ENCODE peak calls at places on chromosomes 16 and 17, in five cellular contexts. S is uterus; K is CD4-positive, alpha-beta T cell; P is GM12878; U is fibroblast of lung. N is an unnamed sample.

GRCh38 chr17:38898291-38898679 is 27.1 kb upstream of the LASP1NB start:
- DNase-seq in P (no peak), S (no peak), K (no peak), U (no peak), N (no peak)

GRCh38 chr16:68028996-68029395 is 5.9 kb downstream of the DUS2 start:
- DNase-seq in K (no peak), S (no peak), P (no peak), U (no peak), N (no peak)

GRCh38 chr16:68360547-68360946 is 49.7 kb downstream of the PRMT7 start:
- DNase-seq in U (no peak), S (no peak), K (no peak), P (no peak), N (no peak)

GRCh38 chr17:49157784-49158183 is 25.2 kb downstream of the B4GALNT2 start:
- DNase-seq in S (no peak), U (no peak), K (no peak), P (no peak), N (no peak)

GRCh38 chr16:65855171-65856145 is 511.0 kb upstream of the CDH5 start:
- DNase-seq in U (no peak), P (no peak), K (no peak), S (no peak), N (no peak)

GRCh38 chr17:76022973-76023899 is 3.9 kb downstream of the EVPL start:
- DNase-seq in U (no peak), S (no peak), P (no peak), K (no peak), N (no peak)

GRCh38 chr17:83083368-83084201 is 4.2 kb downstream of the METRNL start:
- DNase-seq in S (peak), P (no peak), U (peak), K (no peak), N (no peak)

GRCh38 chr17:76996741-76997694 is 128.8 kb downstream of the MGAT5B start:
- DNase-seq in P (no peak), S (no peak), U (no peak), K (no peak), N (no peak)

GRCh38 chr16:70331588-70332358 is 14.9 kb upstream of the DDX19A start:
- DNase-seq in S (no peak), P (no peak), U (no peak), K (no peak), N (no peak)

GRCh38 chr17:4230142-4230541 is 33.6 kb downstream of the ANKFY1 start:
- DNase-seq in K (no peak), U (peak), S (peak), P (no peak), N (peak)

GRCh38 chr16:17696696-17697095 is 225.9 kb upstream of the XYLT1 start:
- DNase-seq in P (no peak), U (no peak), S (no peak), K (no peak), N (no peak)

GRCh38 chr17:79465011-79466006 is 145.5 kb downstream of the RBFOX3 start:
- DNase-seq in U (no peak), K (no peak), P (no peak), S (no peak), N (no peak)

GRCh38 chr17:46841561-46842379 is 9.6 kb upstream of the WNT9B start:
- DNase-seq in K (no peak), U (no peak), P (no peak), S (no peak), N (no peak)

GRCh38 chr17:50501054-50501453 is 7.2 kb upstream of the MYCBPAP start:
- DNase-seq in U (no peak), K (no peak), P (no peak), S (no peak), N (no peak)

GRCh38 chr17:41914358-41914766 is 4.4 kb downstream of the ACLY start:
- DNase-seq in U (no peak), P (no peak), K (no peak), S (no peak), N (no peak)

GRCh38 chr17:30600062-30600829 is 123.0 kb downstream of the GOSR1 start:
- DNase-seq in U (peak), K (peak), P (peak), S (peak), N (peak)

GRCh38 chr17:83180264-83180995 is 101.0 kb downstream of the METRNL start:
- DNase-seq in U (no peak), K (no peak), P (no peak), S (no peak), N (no peak)

GRCh38 chr17:10042589-10043244 is 137.6 kb upstream of the RCVRN start:
- DNase-seq in K (no peak), U (no peak), P (no peak), S (no peak), N (no peak)

GRCh38 chr17:10048951-10049350 is 143.9 kb upstream of the RCVRN start:
- DNase-seq in U (no peak), P (no peak), S (no peak), K (no peak), N (peak)

GRCh38 chr17:10041916-10042588 is 137.0 kb upstream of the RCVRN start:
- DNase-seq in P (peak), S (no peak), U (no peak), K (no peak), N (no peak)

GRCh38 chr17:10046786-10047609 is 141.9 kb upstream of the RCVRN start:
- DNase-seq in S (no peak), P (peak), U (no peak), K (no peak), N (no peak)

DNA sequence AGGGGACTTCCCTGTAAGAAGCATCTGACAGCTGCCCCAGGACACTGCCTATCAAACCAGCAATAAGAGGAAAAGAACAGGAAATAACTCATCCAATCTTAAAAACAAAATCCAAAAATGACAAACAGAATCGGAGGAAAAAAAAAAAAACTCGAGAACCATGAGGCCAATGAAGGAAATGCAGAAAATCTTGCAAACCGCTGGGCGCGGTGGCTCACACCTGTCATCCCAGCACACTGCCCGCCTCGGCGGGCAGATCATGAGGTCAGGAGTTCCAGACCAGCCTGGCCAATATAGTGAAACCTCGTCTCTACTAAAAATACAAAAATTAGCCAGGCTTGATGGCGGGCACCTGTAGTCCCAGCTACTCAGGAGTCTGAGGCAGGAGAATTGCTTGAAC is 141.2 kb upstream of the RCVRN start:
- DNase-seq in K (no peak), U (no peak), P (no peak), S (no peak), N (no peak)
- H3K27ac ChIP-seq in K (no peak), U (no peak), P (peak), S (no peak), N (no peak)

GRCh38 chr16:4387769-4388168 is 16.1 kb downstream of the VASN start:
- DNase-seq in S (no peak), K (no peak), U (no peak), P (no peak), N (no peak)
- H3K27ac ChIP-seq in S (peak), K (no peak), U (peak), P (no peak), N (no peak)

GRCh38 chr17:82078433-82078832 is 12.8 kb upstream of the DUS1L start:
- DNase-seq in U (no peak), S (no peak), P (no peak), K (no peak), N (no peak)
- H3K27ac ChIP-seq in U (no peak), S (peak), P (no peak), K (no peak), N (no peak)

GRCh38 chr17:81085420-81085911 is 50.5 kb downstream of the BAIAP2 start:
- DNase-seq in U (no peak), S (no peak), P (no peak), K (no peak), N (no peak)
- H3K27ac ChIP-seq in U (no peak), S (no peak), P (no peak), K (no peak), N (peak)

GRCh38 chr17:62725791-62726249 is 82.3 kb downstream of the MARCHF10 start:
- DNase-seq in S (no peak), K (no peak), U (peak), P (no peak), N (no peak)
- H3K27ac ChIP-seq in S (no peak), K (no peak), U (no peak), P (no peak), N (no peak)

GRCh38 chr17:10616502-10617119 is 40.5 kb downstream of the MYH3 start:
- DNase-seq in P (no peak), U (peak), S (peak), K (peak), N (peak)

GRCh38 chr17:10614536-10615155 is 42.5 kb downstream of the MYH3 start:
- DNase-seq in P (no peak), U (peak), S (peak), K (no peak), N (no peak)

GRCh38 chr17:10613775-10614513 is 43.2 kb downstream of the MYH3 start:
- DNase-seq in S (no peak), K (no peak), P (no peak), U (peak), N (no peak)

GRCh38 chr17:10618202-10618635 is 38.9 kb downstream of the MYH3 start:
- DNase-seq in S (peak), P (no peak), U (peak), K (peak), N (peak)

DNA sequence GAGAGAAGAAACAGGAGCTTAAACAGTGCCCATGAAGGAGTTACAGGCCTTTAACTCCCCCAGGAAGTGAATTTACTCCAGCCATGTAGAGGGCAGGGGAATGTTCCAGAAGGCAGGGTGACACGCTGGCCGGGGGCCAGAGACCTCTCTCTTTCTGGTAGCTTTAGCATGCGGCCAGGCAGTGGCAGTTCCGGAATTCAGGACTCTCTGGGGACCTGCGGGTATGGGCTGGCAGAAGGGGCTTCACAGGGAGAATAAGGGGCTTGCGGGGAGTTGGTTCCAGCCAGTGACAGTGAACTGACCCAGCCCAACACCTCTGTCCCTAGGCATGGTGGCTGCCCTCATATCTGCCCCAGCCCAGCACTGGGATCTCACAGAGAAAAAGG is 40.0 kb downstream of the MYH3 start:
- DNase-seq in P (no peak), K (no peak), U (no peak), S (no peak), N (no peak)
- H3K27ac ChIP-seq in P (no peak), K (no peak), U (no peak), S (no peak), N (no peak)

GRCh38 chr16:2527071-2527783 is 4.0 kb downstream of the CEMP1 start:
- DNase-seq in S (no peak), P (no peak), U (no peak), K (no peak), N (no peak)
- H3K27ac ChIP-seq in S (no peak), P (no peak), U (no peak), K (no peak), N (no peak)

GRCh38 chr16:84973776-84974523 is 37.4 kb downstream of the ZDHHC7 start:
- DNase-seq in P (no peak), U (no peak), K (no peak), S (no peak), N (no peak)

GRCh38 chr16:84975522-84975921 is 35.8 kb downstream of the ZDHHC7 start:
- DNase-seq in P (no peak), K (no peak), U (no peak), S (no peak), N (no peak)

GRCh38 chr16:84970447-84971127 is 40.7 kb downstream of the ZDHHC7 start:
- DNase-seq in P (peak), S (peak), K (peak), U (peak), N (no peak)

GRCh38 chr16:84975066-84975465 is 36.3 kb downstream of the ZDHHC7 start:
- DNase-seq in S (no peak), K (no peak), U (no peak), P (no peak), N (no peak)

GRCh38 chr16:84973226-84973625 is 38.1 kb downstream of the ZDHHC7 start:
- DNase-seq in S (no peak), U (no peak), K (no peak), P (no peak), N (no peak)
- H3K27ac ChIP-seq in S (peak), U (peak), K (no peak), P (no peak), N (no peak)

GRCh38 chr17:58348038-58348437 is 4.0 kb downstream of the SUPT4H1 start:
- DNase-seq in S (no peak), P (no peak), K (no peak), U (no peak), N (no peak)

GRCh38 chr17:58344047-58344790 is 7.8 kb downstream of the SUPT4H1 start:
- DNase-seq in S (no peak), U (no peak), P (peak), K (peak), N (no peak)

GRCh38 chr17:58343131-58343530 is 8.9 kb downstream of the SUPT4H1 start:
- DNase-seq in P (no peak), K (no peak), U (no peak), S (no peak), N (no peak)

GRCh38 chr17:58344791-58345157 is 7.2 kb downstream of the SUPT4H1 start:
- DNase-seq in U (no peak), K (peak), P (peak), S (no peak), N (no peak)

DNA sequence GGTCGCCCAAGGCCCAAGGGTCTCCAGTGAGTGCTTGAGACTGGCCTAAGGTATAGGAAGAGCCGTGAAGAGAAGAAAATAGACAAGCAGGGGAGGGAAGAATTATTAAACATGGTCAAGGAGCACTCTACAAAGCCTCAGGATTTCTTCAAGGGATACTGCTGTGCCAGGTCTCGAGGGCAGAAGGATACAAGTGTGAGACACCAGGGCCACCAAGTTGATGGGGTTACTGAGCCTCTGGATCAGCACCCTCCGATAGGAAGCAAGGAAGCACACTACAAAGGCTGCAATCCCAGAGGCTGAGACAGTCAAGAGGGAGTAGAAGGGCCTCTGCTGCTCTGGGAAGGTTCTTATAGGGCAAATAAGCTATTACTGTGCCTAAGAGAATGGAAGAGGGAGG is 6.5 kb downstream of the SUPT4H1 start:
- DNase-seq in K (no peak), S (no peak), U (no peak), P (no peak), N (no peak)
- H3K27ac ChIP-seq in K (peak), S (no peak), U (no peak), P (peak), N (no peak)